ENCODE peak calls at places on chromosomes 6 and 20, in six cellular contexts. One of them, this sample, is unnamed.

GRCh38 chr6:133764011-133764812 is 124.7 kb upstream of the TCF21 start:
- DNase-seq in HT1080: peak; percentile 14
- DNase-seq in upper lobe of right lung: no peak
- DNase-seq in T1000: no peak
- DNase-seq in spleen: no peak
- DNase-seq in cardiac muscle cell: no peak
- DNase-seq in this sample: peak; percentile 75

GRCh38 chr6:16163535-16164300 is 34.8 kb downstream of the MYLIP start:
- DNase-seq in HT1080: no peak
- DNase-seq in upper lobe of right lung: no peak
- DNase-seq in T1000: no peak
- DNase-seq in spleen: no peak
- DNase-seq in cardiac muscle cell: no peak
- DNase-seq in this sample: no peak

GRCh38 chr20:37823276-37823980 is 79.5 kb upstream of the VSTM2L start:
- DNase-seq in HT1080: no peak
- DNase-seq in upper lobe of right lung: no peak
- DNase-seq in T1000: no peak
- DNase-seq in spleen: no peak
- DNase-seq in cardiac muscle cell: no peak
- DNase-seq in this sample: peak; percentile 55

GRCh38 chr6:170172406-170172805 is 118.5 kb downstream of the DLL1 start:
- DNase-seq in HT1080: no peak
- DNase-seq in upper lobe of right lung: no peak
- DNase-seq in T1000: no peak
- DNase-seq in spleen: peak; percentile 12
- DNase-seq in cardiac muscle cell: no peak
- DNase-seq in this sample: no peak

GRCh38 chr6:18262812-18263560 is 1.3 kb downstream of the DEK start:
- DNase-seq in HT1080: peak; percentile 32
- DNase-seq in upper lobe of right lung: no peak
- DNase-seq in T1000: no peak
- DNase-seq in spleen: no peak
- DNase-seq in cardiac muscle cell: no peak
- DNase-seq in this sample: peak; percentile 49

GRCh38 chr6:125208625-125209249 is 55.2 kb downstream of the TPD52L1 start:
- DNase-seq in HT1080: no peak
- DNase-seq in upper lobe of right lung: no peak
- DNase-seq in T1000: no peak
- DNase-seq in spleen: no peak
- DNase-seq in cardiac muscle cell: no peak
- DNase-seq in this sample: no peak

GRCh38 chr20:62214067-62214466 is 6.0 kb downstream of the HRH3 start:
- DNase-seq in HT1080: no peak
- DNase-seq in upper lobe of right lung: no peak
- DNase-seq in T1000: no peak
- DNase-seq in spleen: no peak
- DNase-seq in cardiac muscle cell: no peak
- DNase-seq in this sample: no peak

GRCh38 chr20:6636209-6637159 is 131.0 kb upstream of the BMP2 start:
- DNase-seq in HT1080: peak; percentile 48
- DNase-seq in upper lobe of right lung: no peak
- DNase-seq in T1000: peak; percentile 15
- DNase-seq in spleen: no peak
- DNase-seq in cardiac muscle cell: peak; percentile 71
- DNase-seq in this sample: peak; percentile 80

GRCh38 chr20:63498950-63499332 is at the start of gene EEF1A2:
- DNase-seq in HT1080: no peak
- DNase-seq in upper lobe of right lung: peak; percentile 68
- DNase-seq in T1000: no peak
- DNase-seq in spleen: peak; percentile 80
- DNase-seq in cardiac muscle cell: peak; percentile 83
- DNase-seq in this sample: peak; percentile 41